ENCODE peak calls at places on chromosome 7, in four cellular contexts. One of them, this sample, is unnamed.
A peak's percentile ranks its signal among the peaks of the same experiment; 100 is the strongest.

GRCh38 chr7:86149266-86149665 is 494.4 kb upstream of the GRM3 start:
- DNase-seq in PC-3: no peak
- DNase-seq in HCT116: no peak
- DNase-seq in K562: no peak
- DNase-seq in this sample: no peak

GRCh38 chr7:93575555-93576397 is 1.3 kb upstream of the CALCR start:
- DNase-seq in K562: no peak
- DNase-seq in PC-3: no peak
- DNase-seq in HCT116: no peak
- DNase-seq in this sample: no peak

GRCh38 chr7:96084880-96085551 is 236.9 kb downstream of the SLC25A13 start:
- DNase-seq in PC-3: peak; percentile 88
- DNase-seq in HCT116: no peak
- DNase-seq in K562: no peak
- DNase-seq in this sample: peak; percentile 84

GRCh38 chr7:127256326-127256725 is 3.6 kb upstream of the GRM8 start:
- DNase-seq in PC-3: no peak
- DNase-seq in K562: no peak
- DNase-seq in HCT116: no peak
- DNase-seq in this sample: no peak

GRCh38 chr7:27424749-27425148 is 182.1 kb downstream of the EVX1 start:
- DNase-seq in K562: no peak
- DNase-seq in HCT116: no peak
- DNase-seq in PC-3: peak; percentile 53
- DNase-seq in this sample: no peak

GRCh38 chr7:123533929-123534382 is 439 bp downstream of the IQUB start:
- DNase-seq in K562: no peak
- DNase-seq in HCT116: no peak
- DNase-seq in PC-3: no peak
- DNase-seq in this sample: no peak

GRCh38 chr7:128891110-128891941 is 19.2 kb downstream of the KCP start:
- DNase-seq in HCT116: no peak
- DNase-seq in PC-3: peak; percentile 56
- DNase-seq in K562: peak; percentile 88
- DNase-seq in this sample: no peak

GRCh38 chr7:28017372-28017771 is 163.2 kb downstream of the JAZF1 start:
- DNase-seq in K562: no peak
- DNase-seq in PC-3: no peak
- DNase-seq in HCT116: no peak
- DNase-seq in this sample: no peak

GRCh38 chr7:55242613-55243012 is 122.5 kb upstream of the LANCL2 start:
- DNase-seq in PC-3: no peak
- DNase-seq in K562: no peak
- DNase-seq in HCT116: no peak
- DNase-seq in this sample: no peak

GRCh38 chr7:146115665-146116451 is 743 bp upstream of the CNTNAP2 start:
- DNase-seq in HCT116: no peak
- DNase-seq in K562: peak; percentile 79
- DNase-seq in PC-3: peak; percentile 46
- DNase-seq in this sample: peak; percentile 4

GRCh38 chr7:158524749-158525635 is 62.6 kb downstream of the PTPRN2 start:
- DNase-seq in K562: no peak
- DNase-seq in PC-3: no peak
- DNase-seq in HCT116: no peak
- DNase-seq in this sample: no peak

GRCh38 chr7:50314778-50315177 is 10.3 kb downstream of the IKZF1 start:
- DNase-seq in PC-3: no peak
- DNase-seq in K562: no peak
- DNase-seq in HCT116: no peak
- DNase-seq in this sample: no peak

GRCh38 chr7:50317221-50317678 is 12.7 kb downstream of the IKZF1 start:
- DNase-seq in PC-3: no peak
- DNase-seq in HCT116: no peak
- DNase-seq in K562: no peak
- DNase-seq in this sample: no peak

GRCh38 chr7:50317697-50318640 is 13.5 kb downstream of the IKZF1 start:
- DNase-seq in PC-3: no peak
- DNase-seq in K562: no peak
- DNase-seq in HCT116: no peak
- DNase-seq in this sample: no peak

GRCh38 chr7:50315193-50315592 is 10.7 kb downstream of the IKZF1 start:
- DNase-seq in HCT116: no peak
- DNase-seq in PC-3: no peak
- DNase-seq in K562: no peak
- DNase-seq in this sample: no peak

GRCh38 chr7:50315739-50316671 is 11.5 kb downstream of the IKZF1 start:
- DNase-seq in HCT116: no peak
- DNase-seq in K562: no peak
- DNase-seq in PC-3: no peak
- DNase-seq in this sample: no peak
- TF ChIP-seq CTCF in HCT116: no peak
- TF ChIP-seq CTCF in K562: no peak
- TF ChIP-seq CTCF in PC-3: no peak
- TF ChIP-seq CTCF in this sample: no peak

GRCh38 chr7:139647812-139648616 is 124.5 kb downstream of the CLEC2L start:
- DNase-seq in HCT116: no peak
- DNase-seq in K562: no peak
- DNase-seq in PC-3: no peak
- DNase-seq in this sample: no peak

GRCh38 chr7:139645572-139646523 is 122.4 kb downstream of the CLEC2L start:
- DNase-seq in PC-3: peak; percentile 81
- DNase-seq in HCT116: peak; percentile 63
- DNase-seq in K562: peak; percentile 86
- DNase-seq in this sample: peak; percentile 44

GRCh38 chr7:139648617-139648932 is 125.1 kb downstream of the CLEC2L start:
- DNase-seq in HCT116: no peak
- DNase-seq in PC-3: no peak
- DNase-seq in K562: no peak
- DNase-seq in this sample: no peak

GRCh38 chr7:139647085-139647484 is 123.6 kb downstream of the CLEC2L start:
- DNase-seq in PC-3: no peak
- DNase-seq in HCT116: no peak
- DNase-seq in K562: no peak
- DNase-seq in this sample: no peak

GRCh38 chr7:139646566-139646965 is 123.1 kb downstream of the CLEC2L start:
- DNase-seq in HCT116: no peak
- DNase-seq in PC-3: no peak
- DNase-seq in K562: no peak
- DNase-seq in this sample: no peak
- H3K27ac ChIP-seq in HCT116: no peak overlapping the region
- H3K27ac ChIP-seq in PC-3: peak overlapping the region; percentile 51
- H3K27ac ChIP-seq in K562: no peak overlapping the region
- H3K27ac ChIP-seq in this sample: peak overlapping the region; percentile 31

DNA sequence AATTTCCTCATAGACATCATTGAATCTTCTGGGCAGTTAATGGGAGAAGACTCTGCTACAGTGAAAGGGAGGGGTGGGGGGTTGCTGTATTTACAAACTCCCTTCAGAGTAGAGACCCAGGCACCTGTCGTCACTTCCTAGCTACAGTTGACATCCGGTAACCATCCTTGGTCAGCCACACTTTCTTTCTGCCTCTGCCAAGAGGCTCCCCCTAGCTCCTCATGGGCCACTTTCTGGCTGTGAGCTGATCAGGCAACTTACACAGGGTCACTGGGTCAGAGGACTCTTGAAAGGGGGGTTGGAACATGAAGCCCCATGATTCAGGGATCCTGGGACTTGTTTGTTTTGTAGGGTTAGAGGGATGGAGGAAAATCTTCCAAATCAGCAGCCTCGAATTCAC is 1.2 kb downstream of the TECPR1 start:
- DNase-seq in K562: no peak
- DNase-seq in PC-3: peak; percentile 21
- DNase-seq in HCT116: no peak
- DNase-seq in this sample: no peak
- TF ChIP-seq CTCF in K562: no peak
- TF ChIP-seq CTCF in PC-3: no peak
- TF ChIP-seq CTCF in HCT116: no peak
- TF ChIP-seq CTCF in this sample: no peak

GRCh38 chr7:2716906-2717292 is 28.9 kb downstream of the AMZ1 start:
- DNase-seq in HCT116: no peak
- DNase-seq in K562: peak; percentile 59
- DNase-seq in PC-3: no peak
- DNase-seq in this sample: no peak
- H3K27ac ChIP-seq in HCT116: no peak overlapping the region
- H3K27ac ChIP-seq in K562: peak overlapping the region; percentile 84
- H3K27ac ChIP-seq in PC-3: no peak overlapping the region
- H3K27ac ChIP-seq in this sample: peak overlapping the region; percentile 15

GRCh38 chr7:47847207-47847606 is 101.1 kb downstream of the PKD1L1 start:
- DNase-seq in K562: no peak
- DNase-seq in HCT116: no peak
- DNase-seq in PC-3: no peak
- DNase-seq in this sample: no peak

GRCh38 chr7:47839381-47839780 is 108.9 kb downstream of the PKD1L1 start:
- DNase-seq in PC-3: no peak
- DNase-seq in K562: no peak
- DNase-seq in HCT116: no peak
- DNase-seq in this sample: no peak

GRCh38 chr7:47843291-47843690 is 105.0 kb downstream of the PKD1L1 start:
- DNase-seq in K562: no peak
- DNase-seq in HCT116: no peak
- DNase-seq in PC-3: no peak
- DNase-seq in this sample: no peak

GRCh38 chr7:47846117-47846836 is 102.0 kb downstream of the PKD1L1 start:
- DNase-seq in PC-3: peak; percentile 93
- DNase-seq in K562: no peak
- DNase-seq in HCT116: peak; percentile 24
- DNase-seq in this sample: peak; percentile 59

GRCh38 chr7:47844311-47844710 is 104.0 kb downstream of the PKD1L1 start:
- DNase-seq in PC-3: peak; percentile 73
- DNase-seq in HCT116: no peak
- DNase-seq in K562: no peak
- DNase-seq in this sample: no peak
- TF ChIP-seq CTCF in PC-3: no peak
- TF ChIP-seq CTCF in HCT116: no peak
- TF ChIP-seq CTCF in K562: no peak
- TF ChIP-seq CTCF in this sample: no peak

DNA sequence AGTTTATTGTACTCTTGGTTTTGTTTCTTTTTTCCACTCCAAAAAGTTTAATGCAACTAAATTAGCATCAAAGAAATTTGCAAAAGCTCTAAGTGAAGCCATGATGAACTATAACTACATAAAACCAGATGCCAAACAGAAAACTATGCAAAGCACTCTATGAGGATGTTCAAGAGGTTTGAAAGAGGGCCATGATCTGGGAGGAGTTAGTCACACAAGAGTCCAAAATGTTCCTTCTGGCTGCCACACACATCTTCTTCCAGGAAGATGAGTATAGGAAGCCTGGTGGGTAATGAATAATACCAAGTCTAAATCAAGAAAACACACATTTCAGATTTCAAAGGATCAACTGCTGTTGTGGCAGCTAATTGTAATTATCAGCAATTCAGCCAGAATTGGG is 28.4 kb downstream of the GLI3 start:
- DNase-seq in PC-3: no peak
- DNase-seq in K562: no peak
- DNase-seq in HCT116: no peak
- DNase-seq in this sample: no peak
- H3K27ac ChIP-seq in PC-3: no peak overlapping the region
- H3K27ac ChIP-seq in K562: no peak overlapping the region
- H3K27ac ChIP-seq in HCT116: no peak overlapping the region
- H3K27ac ChIP-seq in this sample: no peak overlapping the region

DNA sequence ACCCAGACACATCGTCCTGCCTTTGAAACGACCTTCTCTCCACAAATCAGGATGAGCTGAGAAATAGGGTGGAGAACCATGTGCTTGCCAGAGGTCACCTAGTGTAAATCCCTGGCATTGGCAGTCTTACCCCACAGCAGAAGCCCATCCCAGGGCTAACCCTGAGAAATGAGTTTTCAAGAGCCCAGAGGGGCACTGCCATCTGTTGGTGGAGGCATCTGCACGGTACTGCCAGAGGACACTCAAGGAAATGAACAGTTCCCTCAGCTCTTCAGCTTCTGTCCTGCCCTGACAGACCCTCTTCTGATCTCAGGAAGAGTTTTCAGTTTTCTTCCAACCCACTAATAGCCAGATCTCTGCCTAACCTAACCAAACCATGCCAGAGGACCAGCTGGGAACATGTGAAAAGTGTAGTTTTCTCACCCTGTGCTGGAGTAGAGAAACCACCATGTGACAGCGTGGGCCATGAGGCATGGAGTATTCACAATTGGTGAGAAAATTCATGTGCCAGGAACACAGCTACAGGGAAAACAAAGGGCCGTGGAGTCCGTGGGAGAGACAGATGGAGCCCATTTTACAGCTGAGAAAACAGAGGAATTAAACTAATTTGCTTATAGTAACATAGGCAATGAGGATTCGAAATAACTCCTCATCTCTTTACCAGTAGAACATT is 37.7 kb upstream of the ITPRID1 start:
- DNase-seq in K562: no peak
- DNase-seq in HCT116: no peak
- DNase-seq in PC-3: peak; percentile 33
- DNase-seq in this sample: no peak
- TF ChIP-seq CTCF in K562: no peak
- TF ChIP-seq CTCF in HCT116: peak; percentile 31
- TF ChIP-seq CTCF in PC-3: peak; percentile 51
- TF ChIP-seq CTCF in this sample: no peak

GRCh38 chr7:1512781-1513656 is 8.8 kb upstream of the INTS1 start:
- DNase-seq in HCT116: peak; percentile 77
- DNase-seq in K562: no peak
- DNase-seq in PC-3: peak; percentile 92
- DNase-seq in this sample: peak; percentile 90

GRCh38 chr7:1514993-1515392 is 10.8 kb upstream of the INTS1 start:
- DNase-seq in PC-3: no peak
- DNase-seq in HCT116: no peak
- DNase-seq in K562: no peak
- DNase-seq in this sample: no peak

GRCh38 chr7:1513657-1514095 is 9.5 kb upstream of the INTS1 start:
- DNase-seq in K562: no peak
- DNase-seq in PC-3: no peak
- DNase-seq in HCT116: no peak
- DNase-seq in this sample: no peak

GRCh38 chr7:1514407-1514806 is 10.2 kb upstream of the INTS1 start:
- DNase-seq in K562: no peak
- DNase-seq in PC-3: no peak
- DNase-seq in HCT116: no peak
- DNase-seq in this sample: no peak

GRCh38 chr7:1516586-1517251 is 12.5 kb upstream of the INTS1 start:
- DNase-seq in K562: no peak
- DNase-seq in HCT116: no peak
- DNase-seq in PC-3: peak; percentile 66
- DNase-seq in this sample: no peak
- H3K27ac ChIP-seq in K562: no peak overlapping the region
- H3K27ac ChIP-seq in HCT116: no peak overlapping the region
- H3K27ac ChIP-seq in PC-3: peak overlapping the region; percentile 39
- H3K27ac ChIP-seq in this sample: no peak overlapping the region

This sample was measured in RWPE1.